ENCODE peak calls at places on chromosomes 4 and X, in six cellular contexts. C, U, V, P, T and R are unnamed samples.

GRCh38 chrX:142999209-142999720 is 26.5 kb upstream of the SPANXN4 start:
- DNase-seq in C (no peak), V (no peak), T (no peak), P (no peak), U (no peak), R (no peak)

GRCh38 chr4:38189445-38189844 is 229.2 kb downstream of the PTTG2 start:
- DNase-seq in T (no peak), C (peak), P (peak), V (peak), U (peak), R (peak)

GRCh38 chr4:178275671-178276360 is 833.6 kb upstream of the AGA start:
- DNase-seq in P (no peak), U (no peak), V (no peak), C (no peak), T (no peak), R (no peak)

GRCh38 chr4:158020175-158020574 is 152.7 kb downstream of the GASK1B start:
- DNase-seq in U (peak), T (no peak), C (peak), V (no peak), P (peak), R (peak)

GRCh38 chr4:26248647-26249046 is 72.2 kb upstream of the RBPJ start:
- DNase-seq in U (no peak), P (peak), C (peak), V (no peak), T (no peak), R (no peak)

GRCh38 chrX:119374736-119375135 is 24.4 kb upstream of the SLC25A43 start:
- DNase-seq in C (no peak), T (no peak), V (peak), P (no peak), U (no peak), R (no peak)

GRCh38 chr4:41949531-41949930 is 14.3 kb downstream of the TMEM33 start:
- DNase-seq in P (no peak), U (no peak), C (no peak), T (no peak), V (no peak), R (no peak)

GRCh38 chrX:42289492-42290385 is 366.4 kb upstream of the CASK start:
- DNase-seq in U (no peak), P (no peak), C (no peak), V (no peak), T (no peak), R (no peak)

GRCh38 chr4:169059294-169060201 is 49.5 kb upstream of the CBR4 start:
- DNase-seq in C (peak), V (no peak), P (peak), U (peak), T (no peak), R (peak)

GRCh38 chr4:2832309-2832980 is 11.2 kb upstream of the ADD1 start:
- DNase-seq in P (no peak), U (peak), V (no peak), C (peak), T (no peak), R (no peak)

GRCh38 chr4:171812377-171813194 is 618 bp upstream of the GALNTL6 start:
- DNase-seq in C (no peak), U (no peak), T (no peak), V (peak), P (peak), R (no peak)

GRCh38 chrX:19855700-19856381 is 31.6 kb downstream of the SH3KBP1 start:
- DNase-seq in C (no peak), V (no peak), P (no peak), T (no peak), U (no peak), R (no peak)

GRCh38 chr4:113584407-113585150 is 177.0 kb downstream of the CAMK2D start:
- DNase-seq in P (peak), V (peak), U (no peak), C (no peak), T (no peak), R (no peak)